ENCODE peak calls at places on chromosome X, in six cellular contexts. One of them, this sample, is unnamed. For H3K9me3, the result is how much of the 10 kb centered on the place peaks cover.

GRCh38 chrX:104697264-104697663 is 131.3 kb downstream of the IL1RAPL2 start:
- DNase-seq in colonic mucosa: no peak
- DNase-seq in uterus: no peak
- DNase-seq in suprapubic skin: no peak
- DNase-seq in H1: no peak
- DNase-seq in thyroid gland: no peak
- DNase-seq in this sample: no peak

GRCh38 chrX:21655901-21656586 is 2.1 kb downstream of the KLHL34 start:
- DNase-seq in H1: no peak
- DNase-seq in suprapubic skin: no peak
- DNase-seq in colonic mucosa: no peak
- DNase-seq in thyroid gland: no peak
- DNase-seq in uterus: no peak
- DNase-seq in this sample: no peak

GRCh38 chrX:108022491-108023089 is 22.3 kb upstream of the VSIG1 start:
- DNase-seq in thyroid gland: no peak
- DNase-seq in uterus: no peak
- DNase-seq in H1: no peak
- DNase-seq in suprapubic skin: no peak
- DNase-seq in colonic mucosa: no peak
- DNase-seq in this sample: no peak

GRCh38 chrX:51456246-51456645 is 40.1 kb downstream of the NUDT11 start:
- DNase-seq in uterus: no peak
- DNase-seq in colonic mucosa: no peak
- DNase-seq in H1: no peak
- DNase-seq in suprapubic skin: no peak
- DNase-seq in thyroid gland: no peak
- DNase-seq in this sample: no peak

GRCh38 chrX:15816886-15817285 is 26.6 kb downstream of the ZRSR2 start:
- DNase-seq in thyroid gland: no peak
- DNase-seq in colonic mucosa: no peak
- DNase-seq in suprapubic skin: no peak
- DNase-seq in uterus: no peak
- DNase-seq in H1: no peak
- DNase-seq in this sample: no peak

GRCh38 chrX:71098951-71099506 is 3.4 kb downstream of the FOXO4 start:
- DNase-seq in uterus: no peak
- DNase-seq in H1: no peak
- DNase-seq in colonic mucosa: no peak
- DNase-seq in thyroid gland: no peak
- DNase-seq in suprapubic skin: no peak
- DNase-seq in this sample: no peak

GRCh38 chrX:134542485-134542884 is 82.5 kb downstream of the HPRT1 start:
- DNase-seq in H1: no peak
- DNase-seq in colonic mucosa: no peak
- DNase-seq in thyroid gland: peak
- DNase-seq in uterus: no peak
- DNase-seq in suprapubic skin: no peak
- DNase-seq in this sample: peak

GRCh38 chrX:139914421-139914820 is 18.4 kb downstream of the ATP11C start:
- DNase-seq in uterus: no peak
- DNase-seq in thyroid gland: no peak
- DNase-seq in colonic mucosa: no peak
- DNase-seq in suprapubic skin: no peak
- DNase-seq in H1: no peak
- DNase-seq in this sample: no peak

GRCh38 chrX:20542072-20542471 is 275.4 kb upstream of the RPS6KA3 start:
- DNase-seq in suprapubic skin: no peak
- DNase-seq in colonic mucosa: no peak
- DNase-seq in H1: no peak
- DNase-seq in thyroid gland: no peak
- DNase-seq in uterus: no peak
- DNase-seq in this sample: no peak

GRCh38 chrX:128816919-128817318 is 706.4 kb downstream of the SMARCA1 start:
- DNase-seq in thyroid gland: no peak
- DNase-seq in H1: no peak
- DNase-seq in colonic mucosa: no peak
- DNase-seq in suprapubic skin: no peak
- DNase-seq in uterus: no peak
- DNase-seq in this sample: peak

GRCh38 chrX:129996120-129996519 is 13.7 kb downstream of the BCORL1 start:
- DNase-seq in uterus: no peak
- DNase-seq in thyroid gland: no peak
- DNase-seq in suprapubic skin: no peak
- DNase-seq in colonic mucosa: no peak
- DNase-seq in H1: no peak
- DNase-seq in this sample: no peak

GRCh38 chrX:13764284-13764683 is 29.7 kb downstream of the OFD1 start:
- DNase-seq in colonic mucosa: no peak
- DNase-seq in suprapubic skin: no peak
- DNase-seq in uterus: no peak
- DNase-seq in H1: no peak
- DNase-seq in thyroid gland: no peak
- DNase-seq in this sample: peak

GRCh38 chrX:45771560-45772340 is 571.1 kb upstream of the DIPK2B start:
- DNase-seq in suprapubic skin: no peak
- DNase-seq in uterus: no peak
- DNase-seq in thyroid gland: no peak
- DNase-seq in colonic mucosa: peak
- DNase-seq in H1: no peak
- DNase-seq in this sample: no peak

GRCh38 chrX:40155617-40156471 is 58.1 kb upstream of the BCOR start:
- DNase-seq in H1: peak
- DNase-seq in suprapubic skin: no peak
- DNase-seq in colonic mucosa: peak
- DNase-seq in uterus: peak
- DNase-seq in thyroid gland: no peak
- DNase-seq in this sample: peak
- H3K4me3 ChIP-seq in H1: peak
- H3K4me3 ChIP-seq in suprapubic skin: peak
- H3K4me3 ChIP-seq in colonic mucosa: peak
- H3K4me3 ChIP-seq in uterus: peak
- H3K4me3 ChIP-seq in thyroid gland: peak
- H3K4me3 ChIP-seq in this sample: peak

DNA sequence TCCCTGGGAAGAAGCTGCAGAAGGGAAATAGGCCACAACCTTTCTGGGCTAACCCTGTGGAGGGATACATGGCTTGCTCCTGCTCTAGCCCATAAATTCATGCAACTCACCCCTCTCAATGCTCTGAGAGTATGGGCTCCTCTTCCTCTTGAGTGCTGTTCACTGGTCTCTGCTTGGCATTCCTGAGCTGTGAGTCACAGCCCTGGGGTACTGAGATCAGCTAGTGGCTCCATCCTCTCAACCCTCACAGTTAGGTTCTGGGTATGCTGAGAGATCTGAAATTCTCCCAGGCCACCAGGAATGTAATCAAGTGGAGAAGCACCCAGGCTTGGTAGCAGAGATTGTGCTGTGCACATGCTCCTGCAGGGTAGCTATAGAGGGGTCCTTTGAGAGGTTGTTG is 60.6 kb upstream of the SPANXN2 start:
- DNase-seq in suprapubic skin: no peak
- DNase-seq in thyroid gland: no peak
- DNase-seq in H1: no peak
- DNase-seq in colonic mucosa: no peak
- DNase-seq in uterus: no peak
- DNase-seq in this sample: no peak
- H3K9me3 ChIP-seq in suprapubic skin: under half
- H3K9me3 ChIP-seq in thyroid gland: under half
- H3K9me3 ChIP-seq in H1: under half
- H3K9me3 ChIP-seq in colonic mucosa: under half
- H3K9me3 ChIP-seq in uterus: under half
- H3K9me3 ChIP-seq in this sample: under half

GRCh38 chrX:31546130-31546529 is 474.3 kb upstream of the FTHL17 start:
- DNase-seq in suprapubic skin: no peak
- DNase-seq in colonic mucosa: no peak
- DNase-seq in thyroid gland: no peak
- DNase-seq in uterus: no peak
- DNase-seq in H1: no peak
- DNase-seq in this sample: no peak

GRCh38 chrX:31550169-31550568 is 478.3 kb upstream of the FTHL17 start:
- DNase-seq in suprapubic skin: no peak
- DNase-seq in thyroid gland: no peak
- DNase-seq in uterus: no peak
- DNase-seq in colonic mucosa: no peak
- DNase-seq in H1: no peak
- DNase-seq in this sample: no peak

GRCh38 chrX:31545726-31546125 is 473.9 kb upstream of the FTHL17 start:
- DNase-seq in colonic mucosa: no peak
- DNase-seq in uterus: no peak
- DNase-seq in thyroid gland: no peak
- DNase-seq in suprapubic skin: no peak
- DNase-seq in H1: no peak
- DNase-seq in this sample: no peak

GRCh38 chrX:31547816-31548215 is 476.0 kb upstream of the FTHL17 start:
- DNase-seq in suprapubic skin: no peak
- DNase-seq in H1: no peak
- DNase-seq in colonic mucosa: no peak
- DNase-seq in thyroid gland: no peak
- DNase-seq in uterus: no peak
- DNase-seq in this sample: no peak

DNA sequence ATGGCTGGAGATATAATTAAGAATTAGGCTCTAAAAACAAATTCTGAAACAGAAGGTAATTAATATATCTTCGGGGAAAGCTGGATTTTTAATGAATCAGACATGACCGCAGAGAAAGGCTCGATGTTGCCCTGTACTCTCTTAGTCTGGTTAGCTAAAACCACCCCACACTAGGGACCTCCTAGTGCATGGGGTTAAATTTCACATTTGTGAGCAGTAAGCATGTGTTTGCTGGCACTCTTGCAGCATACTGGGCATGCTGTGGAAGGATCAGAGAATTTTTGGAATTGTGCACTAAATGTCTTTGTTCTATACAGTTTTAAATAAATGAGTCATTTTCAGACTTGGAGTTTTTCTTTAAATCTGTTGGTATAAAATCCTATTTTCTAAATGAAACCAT is 475.6 kb upstream of the FTHL17 start:
- DNase-seq in H1: no peak
- DNase-seq in colonic mucosa: no peak
- DNase-seq in suprapubic skin: no peak
- DNase-seq in uterus: no peak
- DNase-seq in thyroid gland: no peak
- DNase-seq in this sample: no peak
- TF ChIP-seq CTCF in H1: no peak
- TF ChIP-seq CTCF in colonic mucosa: no peak
- TF ChIP-seq CTCF in suprapubic skin: no peak
- TF ChIP-seq CTCF in uterus: no peak
- TF ChIP-seq CTCF in thyroid gland: no peak
- TF ChIP-seq CTCF in this sample: no peak

GRCh38 chrX:86002076-86002896 is 45.1 kb downstream of the CHM start:
- DNase-seq in H1: peak
- DNase-seq in colonic mucosa: peak
- DNase-seq in suprapubic skin: no peak
- DNase-seq in thyroid gland: no peak
- DNase-seq in uterus: no peak
- DNase-seq in this sample: no peak
- H3K4me3 ChIP-seq in H1: no peak
- H3K4me3 ChIP-seq in colonic mucosa: no peak
- H3K4me3 ChIP-seq in suprapubic skin: no peak
- H3K4me3 ChIP-seq in thyroid gland: no peak
- H3K4me3 ChIP-seq in uterus: no peak
- H3K4me3 ChIP-seq in this sample: no peak

GRCh38 chrX:2324116-2324515 is 176.7 kb downstream of the DHRSX start:
- DNase-seq in thyroid gland: no peak
- DNase-seq in H1: no peak
- DNase-seq in uterus: no peak
- DNase-seq in colonic mucosa: no peak
- DNase-seq in suprapubic skin: no peak
- DNase-seq in this sample: no peak

GRCh38 chrX:2318371-2318770 is 182.4 kb downstream of the DHRSX start:
- DNase-seq in H1: no peak
- DNase-seq in suprapubic skin: no peak
- DNase-seq in colonic mucosa: no peak
- DNase-seq in uterus: no peak
- DNase-seq in thyroid gland: no peak
- DNase-seq in this sample: no peak

GRCh38 chrX:2320089-2320488 is 180.7 kb downstream of the DHRSX start:
- DNase-seq in colonic mucosa: no peak
- DNase-seq in suprapubic skin: no peak
- DNase-seq in H1: no peak
- DNase-seq in thyroid gland: no peak
- DNase-seq in uterus: no peak
- DNase-seq in this sample: no peak

GRCh38 chrX:2320580-2321327 is 180.0 kb downstream of the DHRSX start:
- DNase-seq in uterus: no peak
- DNase-seq in thyroid gland: peak
- DNase-seq in H1: no peak
- DNase-seq in colonic mucosa: no peak
- DNase-seq in suprapubic skin: no peak
- DNase-seq in this sample: peak

GRCh38 chrX:2321411-2321810 is 179.4 kb downstream of the DHRSX start:
- DNase-seq in suprapubic skin: no peak
- DNase-seq in uterus: no peak
- DNase-seq in H1: no peak
- DNase-seq in colonic mucosa: no peak
- DNase-seq in thyroid gland: no peak
- DNase-seq in this sample: no peak
- H3K9me3 ChIP-seq in suprapubic skin: under half
- H3K9me3 ChIP-seq in uterus: under half
- H3K9me3 ChIP-seq in H1: under half
- H3K9me3 ChIP-seq in colonic mucosa: under half
- H3K9me3 ChIP-seq in thyroid gland: under half
- H3K9me3 ChIP-seq in this sample: under half

GRCh38 chrX:11664211-11664888 is 1.4 kb downstream of the ARHGAP6 start:
- DNase-seq in uterus: peak
- DNase-seq in thyroid gland: no peak
- DNase-seq in suprapubic skin: peak
- DNase-seq in H1: peak
- DNase-seq in colonic mucosa: no peak
- DNase-seq in this sample: no peak

GRCh38 chrX:11666180-11666579 is 460 bp upstream of the ARHGAP6 start:
- DNase-seq in suprapubic skin: no peak
- DNase-seq in thyroid gland: no peak
- DNase-seq in uterus: peak
- DNase-seq in H1: peak
- DNase-seq in colonic mucosa: no peak
- DNase-seq in this sample: no peak

GRCh38 chrX:11667286-11667685 is 1.6 kb upstream of the ARHGAP6 start:
- DNase-seq in H1: no peak
- DNase-seq in thyroid gland: no peak
- DNase-seq in uterus: no peak
- DNase-seq in suprapubic skin: no peak
- DNase-seq in colonic mucosa: no peak
- DNase-seq in this sample: no peak

GRCh38 chrX:11665144-11666040 is at the start of gene ARHGAP6:
- DNase-seq in suprapubic skin: peak
- DNase-seq in H1: peak
- DNase-seq in colonic mucosa: peak
- DNase-seq in thyroid gland: peak
- DNase-seq in uterus: peak
- DNase-seq in this sample: peak

GRCh38 chrX:11663875-11664210 is 1.9 kb downstream of the ARHGAP6 start:
- DNase-seq in uterus: no peak
- DNase-seq in H1: no peak
- DNase-seq in colonic mucosa: no peak
- DNase-seq in suprapubic skin: no peak
- DNase-seq in thyroid gland: no peak
- DNase-seq in this sample: no peak
- TF ChIP-seq CTCF in uterus: peak
- TF ChIP-seq CTCF in H1: no peak
- TF ChIP-seq CTCF in colonic mucosa: no peak
- TF ChIP-seq CTCF in suprapubic skin: no peak
- TF ChIP-seq CTCF in thyroid gland: no peak
- TF ChIP-seq CTCF in this sample: no peak

GRCh38 chrX:118824173-118824782 is 654 bp downstream of the ZCCHC12 start:
- DNase-seq in thyroid gland: no peak
- DNase-seq in suprapubic skin: no peak
- DNase-seq in uterus: no peak
- DNase-seq in H1: peak
- DNase-seq in colonic mucosa: no peak
- DNase-seq in this sample: no peak
- H3K4me3 ChIP-seq in thyroid gland: no peak
- H3K4me3 ChIP-seq in suprapubic skin: peak
- H3K4me3 ChIP-seq in uterus: peak
- H3K4me3 ChIP-seq in H1: peak
- H3K4me3 ChIP-seq in colonic mucosa: peak
- H3K4me3 ChIP-seq in this sample: peak

This sample was measured in WERI-Rb-1.